ENCODE peak calls at places on chromosome 5, in nine cellular contexts. Q is transverse colon, P is cardiac muscle cell, D is MM.1S, B is colonic mucosa, F is ovary, Z is psoas muscle, X is sigmoid colon, H is left ventricle myocardium inferior. S is an unnamed sample. For H3K4me1 and H3K27me3, the result is how much of the 10 kb centered on the place peaks cover.

GRCh38 chr5:160064979-160065619 is 54.2 kb downstream of the PWWP2A start:
- DNase-seq in F (no peak), B (peak), H (no peak), Z (no peak), P (no peak), Q (peak), D (no peak), X (no peak), S (no peak)

GRCh38 chr5:68683632-68684035 is 410.2 kb upstream of the SLC30A5 start:
- DNase-seq in H (no peak), Z (peak), Q (no peak), P (peak), F (no peak), X (no peak), B (no peak), D (no peak), S (no peak)

GRCh38 chr5:29897916-29898315 is 1295.6 kb upstream of the CDH6 start:
- DNase-seq in B (no peak), F (no peak), P (no peak), H (no peak), D (no peak), X (no peak), Z (no peak), Q (no peak), S (no peak)

GRCh38 chr5:128341056-128341455 is 197.0 kb downstream of the FBN2 start:
- DNase-seq in Z (no peak), P (no peak), H (no peak), F (no peak), B (no peak), X (no peak), Q (no peak), D (no peak), S (no peak)

GRCh38 chr5:94849821-94850736 is 231.6 kb downstream of the SLF1 start:
- DNase-seq in Z (no peak), P (peak), Q (no peak), F (no peak), H (no peak), D (peak), B (no peak), X (no peak), S (peak)

GRCh38 chr5:172932313-172933017 is 26.8 kb upstream of the RPL26L1 start:
- DNase-seq in D (peak), H (peak), B (peak), Q (peak), X (peak), Z (peak), F (peak), P (peak), S (peak)

GRCh38 chr5:107450531-107450930 is 220.2 kb downstream of the EFNA5 start:
- DNase-seq in Z (no peak), H (no peak), X (no peak), D (no peak), B (no peak), F (no peak), P (no peak), Q (no peak), S (no peak)

GRCh38 chr5:51816427-51816826 is 433.2 kb downstream of the ISL1 start:
- DNase-seq in X (no peak), Z (no peak), H (no peak), Q (no peak), F (no peak), P (no peak), B (no peak), D (no peak), S (no peak)

GRCh38 chr5:170468633-170469032 is 35.2 kb upstream of the KCNIP1 start:
- DNase-seq in H (no peak), P (no peak), F (no peak), Z (no peak), Q (no peak), D (no peak), X (no peak), B (no peak), S (no peak)

GRCh38 chr5:169213479-169213878 is 87.5 kb downstream of the SLIT3 start:
- DNase-seq in F (no peak), Z (no peak), B (no peak), P (no peak), Q (no peak), X (no peak), D (no peak), H (no peak), S (no peak)

GRCh38 chr5:77326142-77326541 is 115.7 kb downstream of the PDE8B start:
- DNase-seq in Q (no peak), B (no peak), F (no peak), Z (no peak), X (no peak), D (no peak), H (no peak), P (no peak), S (no peak)

GRCh38 chr5:45225571-45226031 is 416.9 kb downstream of the MRPS30 start:
- DNase-seq in F (no peak), X (no peak), H (no peak), P (no peak), D (no peak), B (no peak), Z (no peak), Q (no peak), S (no peak)

GRCh38 chr5:116442095-116442534 is 132.5 kb downstream of the SEMA6A start:
- DNase-seq in X (no peak), H (peak), P (no peak), Q (peak), F (no peak), Z (peak), B (no peak), D (no peak), S (no peak)

GRCh38 chr5:128201065-128201926 is 117.7 kb downstream of the SLC12A2 start:
- DNase-seq in Q (peak), P (peak), H (peak), F (peak), Z (peak), X (peak), D (peak), B (peak), S (peak)

GRCh38 chr5:119808024-119808423 is 178.7 kb downstream of the FAM170A start:
- DNase-seq in Q (no peak), F (no peak), P (no peak), X (no peak), D (no peak), Z (no peak), H (no peak), B (no peak), S (no peak)

GRCh38 chr5:123125953-123126352 is 36.9 kb downstream of the PRDM6 start:
- DNase-seq in F (no peak), Z (no peak), P (no peak), Q (no peak), H (no peak), B (no peak), X (no peak), D (no peak), S (no peak)

GRCh38 chr5:132813599-132814440 is 718 bp downstream of the SOWAHA start:
- DNase-seq in H (no peak), Q (peak), X (peak), Z (no peak), F (no peak), B (peak), D (peak), P (peak), S (peak)

GRCh38 chr5:126600631-126601511 is at the start of gene PHAX:
- DNase-seq in F (peak), X (peak), P (peak), B (peak), D (peak), Q (peak), H (peak), Z (peak), S (peak)

GRCh38 chr5:110345623-110346022 is 380.8 kb downstream of the TMEM232 start:
- DNase-seq in B (no peak), Z (no peak), Q (no peak), D (no peak), X (no peak), P (no peak), H (no peak), F (no peak), S (no peak)

GRCh38 chr5:110338336-110339083 is 388.0 kb downstream of the TMEM232 start:
- DNase-seq in B (no peak), Q (no peak), Z (no peak), P (no peak), X (no peak), H (no peak), F (no peak), D (no peak), S (no peak)

GRCh38 chr5:110343616-110344015 is 382.9 kb downstream of the TMEM232 start:
- DNase-seq in X (no peak), Q (no peak), D (no peak), Z (no peak), B (no peak), F (no peak), H (no peak), P (no peak), S (no peak)

GRCh38 chr5:110339399-110339798 is 387.1 kb downstream of the TMEM232 start:
- DNase-seq in F (no peak), X (no peak), B (no peak), Z (no peak), D (no peak), H (no peak), P (no peak), Q (no peak), S (no peak)

DNA sequence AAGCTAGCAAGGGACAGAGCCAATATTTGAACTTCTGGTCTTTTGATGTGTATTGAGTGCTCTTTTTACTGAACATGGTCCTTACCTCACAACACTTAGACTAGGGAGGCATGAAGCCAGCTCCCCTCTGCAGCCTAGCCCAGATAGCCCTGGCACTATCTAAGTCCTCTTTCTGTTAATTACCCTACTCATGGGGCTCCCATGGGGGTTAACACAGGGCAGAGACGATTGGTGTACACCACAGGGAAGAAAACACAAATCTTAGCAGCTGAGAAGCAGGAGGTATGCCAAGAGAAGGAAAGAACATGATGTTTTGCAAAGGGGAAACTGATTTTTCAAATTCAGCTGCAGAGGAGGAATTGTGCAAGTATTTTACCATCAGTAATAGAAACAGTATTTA is 383.8 kb downstream of the TMEM232 start:
- DNase-seq in H (no peak), P (no peak), Q (no peak), D (no peak), F (no peak), Z (no peak), B (no peak), X (no peak), S (no peak)
- H3K4me1 ChIP-seq in H (under half), P (under half), Q (under half), D (under half), F (under half), Z (under half), B (under half), X (under half), S (under half)

GRCh38 chr5:93076566-93076965 is 504.5 kb downstream of the NR2F1-AS1 start:
- DNase-seq in F (no peak), B (no peak), D (no peak), P (no peak), X (no peak), Z (no peak), H (no peak), Q (no peak), S (no peak)
- H3K27ac ChIP-seq in F (no peak), B (no peak), D (no peak), P (no peak), X (no peak), Z (no peak), H (no peak), Q (no peak), S (no peak)

GRCh38 chr5:174221454-174221853 is 175.9 kb downstream of the NSG2 start:
- DNase-seq in X (no peak), P (no peak), D (no peak), Q (no peak), Z (no peak), B (no peak), F (no peak), H (no peak), S (no peak)
- H3K27me3 ChIP-seq in X (under half), P (under half), D (under half), Q (under half), Z (under half), B (under half), F (under half), H (under half), S (under half)

GRCh38 chr5:133899506-133899905 is 68.9 kb downstream of the C5orf15 start:
- DNase-seq in H (no peak), F (no peak), X (no peak), Q (no peak), P (no peak), Z (no peak), B (no peak), D (no peak), S (no peak)

GRCh38 chr5:133896446-133896845 is 72.0 kb downstream of the C5orf15 start:
- DNase-seq in B (no peak), X (no peak), F (no peak), D (no peak), H (no peak), Q (no peak), P (no peak), Z (no peak), S (no peak)

GRCh38 chr5:133896873-133897272 is 71.6 kb downstream of the C5orf15 start:
- DNase-seq in X (no peak), Q (no peak), B (no peak), Z (no peak), F (no peak), H (no peak), P (no peak), D (no peak), S (no peak)

GRCh38 chr5:133895979-133896378 is 72.4 kb downstream of the C5orf15 start:
- DNase-seq in P (no peak), Z (no peak), B (no peak), F (no peak), Q (no peak), D (peak), X (no peak), H (no peak), S (no peak)

DNA sequence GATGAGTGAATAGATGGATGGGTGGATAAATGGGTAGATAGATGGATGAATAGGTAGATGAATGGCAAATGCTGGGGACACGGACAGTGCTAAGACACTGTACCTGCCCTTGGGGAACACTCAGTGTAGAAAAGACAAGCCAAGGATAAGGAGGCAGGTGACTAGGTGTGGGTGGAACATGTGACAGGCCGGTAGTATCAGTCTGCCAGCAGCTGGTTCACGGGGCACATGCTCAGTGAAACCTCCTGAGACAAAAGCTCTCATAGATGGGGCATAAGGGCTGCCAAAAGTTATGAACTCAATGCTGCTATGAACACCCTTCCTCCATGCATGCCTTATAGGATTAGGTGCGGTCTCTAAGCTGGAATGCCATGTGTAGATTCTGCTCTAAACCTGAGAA is 71.0 kb downstream of the C5orf15 start:
- DNase-seq in Z (no peak), H (no peak), X (no peak), B (no peak), F (no peak), D (peak), P (no peak), Q (no peak), S (no peak)
- H3K4me1 ChIP-seq in Z (under half), H (under half), X (under half), B (under half), F (under half), D (under half), P (under half), Q (under half), S (under half)

GRCh38 chr5:157519579-157520253 is 55.9 kb downstream of the ADAM19 start:
- DNase-seq in D (no peak), B (no peak), F (no peak), X (no peak), P (no peak), H (no peak), Q (peak), Z (no peak), S (no peak)

GRCh38 chr5:157520911-157521703 is 54.5 kb downstream of the ADAM19 start:
- DNase-seq in Z (no peak), D (no peak), H (peak), X (no peak), Q (peak), F (peak), B (no peak), P (no peak), S (no peak)

GRCh38 chr5:157523976-157524375 is 51.6 kb downstream of the ADAM19 start:
- DNase-seq in D (no peak), H (no peak), Q (no peak), B (no peak), Z (no peak), P (no peak), F (no peak), X (no peak), S (no peak)

GRCh38 chr5:157518963-157519362 is 56.6 kb downstream of the ADAM19 start:
- DNase-seq in F (no peak), P (no peak), X (no peak), Z (no peak), B (no peak), Q (no peak), D (no peak), H (no peak), S (no peak)

GRCh38 chr5:157521704-157522029 is 53.9 kb downstream of the ADAM19 start:
- DNase-seq in F (no peak), X (no peak), B (no peak), H (no peak), P (no peak), D (no peak), Q (no peak), Z (no peak), S (no peak)
- H3K27ac ChIP-seq in F (no peak), X (peak), B (peak), H (peak), P (no peak), D (no peak), Q (peak), Z (no peak), S (no peak)

GRCh38 chr5:166834246-166834645 is 1457.2 kb upstream of the WWC1 start:
- DNase-seq in B (no peak), H (no peak), P (no peak), F (no peak), Z (no peak), D (no peak), Q (no peak), X (no peak), S (no peak)
- H3K27me3 ChIP-seq in B (under half), H (under half), P (under half), F (under half), Z (under half), D (under half), Q (under half), X (under half), S (under half)

GRCh38 chr5:177507165-177507564 is 2.5 kb downstream of the DOK3 start:
- DNase-seq in Q (no peak), F (no peak), H (no peak), P (no peak), B (no peak), X (no peak), Z (no peak), D (no peak), S (no peak)
- H3K4me1 ChIP-seq in Q (under half), F (under half), H (under half), P (under half), B (under half), X (under half), Z (under half), D (under half), S (under half)

GRCh38 chr5:134394932-134395331 is 16.7 kb downstream of the CDKN2AIPNL start:
- DNase-seq in Q (no peak), H (no peak), P (no peak), X (no peak), D (no peak), Z (no peak), F (no peak), B (no peak), S (no peak)
- H3K27ac ChIP-seq in Q (no peak), H (no peak), P (no peak), X (no peak), D (no peak), Z (no peak), F (no peak), B (no peak), S (no peak)